ENCODE peak calls at places on chromosome 1, in five cellular contexts. One of them, this sample, is unnamed.

GRCh38 chr1:145959957-145960467 is 2.2 kb upstream of the LIX1L start:
- DNase-seq in esophagus squamous epithelium: no peak
- DNase-seq in tibial nerve: no peak
- DNase-seq in heart left ventricle: no peak
- DNase-seq in IMR-90: no peak
- DNase-seq in this sample: no peak

GRCh38 chr1:233138794-233139544 is 156.6 kb downstream of the PCNX2 start:
- DNase-seq in tibial nerve: no peak
- DNase-seq in heart left ventricle: no peak
- DNase-seq in IMR-90: no peak
- DNase-seq in esophagus squamous epithelium: no peak
- DNase-seq in this sample: no peak

GRCh38 chr1:200028586-200029034 is 1.1 kb downstream of the NR5A2 start:
- DNase-seq in IMR-90: no peak
- DNase-seq in heart left ventricle: no peak
- DNase-seq in tibial nerve: no peak
- DNase-seq in esophagus squamous epithelium: no peak
- DNase-seq in this sample: no peak

GRCh38 chr1:205003358-205004145 is 39.5 kb upstream of the CNTN2 start:
- DNase-seq in IMR-90: no peak
- DNase-seq in esophagus squamous epithelium: no peak
- DNase-seq in tibial nerve: no peak
- DNase-seq in heart left ventricle: no peak
- DNase-seq in this sample: no peak

GRCh38 chr1:90402893-90403849 is 313.9 kb downstream of the BARHL2 start:
- DNase-seq in IMR-90: peak; percentile 95
- DNase-seq in tibial nerve: no peak
- DNase-seq in esophagus squamous epithelium: no peak
- DNase-seq in heart left ventricle: no peak
- DNase-seq in this sample: no peak

GRCh38 chr1:153627797-153628626 is at the start of gene S100A1:
- DNase-seq in IMR-90: no peak
- DNase-seq in tibial nerve: no peak
- DNase-seq in esophagus squamous epithelium: no peak
- DNase-seq in heart left ventricle: peak; percentile 77
- DNase-seq in this sample: peak; percentile 48

GRCh38 chr1:197178998-197179397 is 32.5 kb upstream of the ASPM start:
- DNase-seq in heart left ventricle: no peak
- DNase-seq in esophagus squamous epithelium: no peak
- DNase-seq in tibial nerve: no peak
- DNase-seq in IMR-90: peak; percentile 74
- DNase-seq in this sample: no peak

GRCh38 chr1:221316491-221317056 is 425.3 kb downstream of the DUSP10 start:
- DNase-seq in esophagus squamous epithelium: no peak
- DNase-seq in IMR-90: peak; percentile 55
- DNase-seq in tibial nerve: no peak
- DNase-seq in heart left ventricle: no peak
- DNase-seq in this sample: no peak

GRCh38 chr1:218763538-218763937 is 410.1 kb upstream of the LYPLAL1 start:
- DNase-seq in esophagus squamous epithelium: no peak
- DNase-seq in IMR-90: no peak
- DNase-seq in heart left ventricle: no peak
- DNase-seq in tibial nerve: no peak
- DNase-seq in this sample: no peak

GRCh38 chr1:226520640-226521355 is 27.8 kb upstream of the STUM start:
- DNase-seq in heart left ventricle: no peak
- DNase-seq in tibial nerve: no peak
- DNase-seq in esophagus squamous epithelium: no peak
- DNase-seq in IMR-90: no peak
- DNase-seq in this sample: no peak

GRCh38 chr1:108845991-108846390 is 10.9 kb downstream of the AKNAD1 start:
- DNase-seq in heart left ventricle: no peak
- DNase-seq in tibial nerve: no peak
- DNase-seq in IMR-90: no peak
- DNase-seq in esophagus squamous epithelium: no peak
- DNase-seq in this sample: no peak

GRCh38 chr1:20255666-20256065 is 35.0 kb upstream of the VWA5B1 start:
- DNase-seq in IMR-90: peak; percentile 78
- DNase-seq in tibial nerve: no peak
- DNase-seq in heart left ventricle: no peak
- DNase-seq in esophagus squamous epithelium: no peak
- DNase-seq in this sample: peak; percentile 85

GRCh38 chr1:41495171-41495948 is 10.9 kb upstream of the EDN2 start:
- DNase-seq in IMR-90: peak; percentile 21
- DNase-seq in heart left ventricle: peak; percentile 60
- DNase-seq in esophagus squamous epithelium: no peak
- DNase-seq in tibial nerve: no peak
- DNase-seq in this sample: no peak

GRCh38 chr1:2230781-2231666 is 2.9 kb downstream of the SKI start:
- DNase-seq in heart left ventricle: no peak
- DNase-seq in esophagus squamous epithelium: no peak
- DNase-seq in tibial nerve: no peak
- DNase-seq in IMR-90: no peak
- DNase-seq in this sample: peak; percentile 71

GRCh38 chr1:212412374-212412773 is 2.3 kb downstream of the PACC1 start:
- DNase-seq in heart left ventricle: no peak
- DNase-seq in IMR-90: no peak
- DNase-seq in tibial nerve: no peak
- DNase-seq in esophagus squamous epithelium: no peak
- DNase-seq in this sample: no peak

GRCh38 chr1:220887868-220888664 is 8.8 kb downstream of the HLX start:
- DNase-seq in tibial nerve: no peak
- DNase-seq in heart left ventricle: no peak
- DNase-seq in IMR-90: no peak
- DNase-seq in esophagus squamous epithelium: no peak
- DNase-seq in this sample: no peak

GRCh38 chr1:234611153-234611798 is 1.3 kb upstream of the IRF2BP2 start:
- DNase-seq in IMR-90: peak; percentile 83
- DNase-seq in esophagus squamous epithelium: no peak
- DNase-seq in heart left ventricle: no peak
- DNase-seq in tibial nerve: no peak
- DNase-seq in this sample: no peak

GRCh38 chr1:186772228-186772627 is 56.5 kb upstream of the PLA2G4A start:
- DNase-seq in esophagus squamous epithelium: no peak
- DNase-seq in heart left ventricle: no peak
- DNase-seq in tibial nerve: no peak
- DNase-seq in IMR-90: no peak
- DNase-seq in this sample: no peak

GRCh38 chr1:175514309-175515001 is 228.9 kb downstream of the TNR start:
- DNase-seq in IMR-90: no peak
- DNase-seq in esophagus squamous epithelium: no peak
- DNase-seq in tibial nerve: no peak
- DNase-seq in heart left ventricle: no peak
- DNase-seq in this sample: peak; percentile 64

GRCh38 chr1:91057784-91058183 is 35.9 kb upstream of the ZNF644 start:
- DNase-seq in heart left ventricle: no peak
- DNase-seq in IMR-90: no peak
- DNase-seq in esophagus squamous epithelium: no peak
- DNase-seq in tibial nerve: no peak
- DNase-seq in this sample: no peak

GRCh38 chr1:160879056-160879455 is 5.9 kb downstream of the ITLN1 start:
- DNase-seq in tibial nerve: no peak
- DNase-seq in IMR-90: no peak
- DNase-seq in heart left ventricle: no peak
- DNase-seq in esophagus squamous epithelium: no peak
- DNase-seq in this sample: no peak

GRCh38 chr1:23743287-23744052 is at the start of gene ELOA:
- DNase-seq in tibial nerve: peak; percentile 31
- DNase-seq in IMR-90: peak; percentile 53
- DNase-seq in esophagus squamous epithelium: no peak
- DNase-seq in heart left ventricle: peak; percentile 90
- DNase-seq in this sample: peak; percentile 76

GRCh38 chr1:182330303-182330702 is 61.3 kb downstream of the GLUL start:
- DNase-seq in esophagus squamous epithelium: no peak
- DNase-seq in IMR-90: no peak
- DNase-seq in heart left ventricle: no peak
- DNase-seq in tibial nerve: peak; percentile 66
- DNase-seq in this sample: no peak

GRCh38 chr1:12180315-12180714 is 13.5 kb downstream of the TNFRSF1B start:
- DNase-seq in tibial nerve: no peak
- DNase-seq in esophagus squamous epithelium: no peak
- DNase-seq in IMR-90: no peak
- DNase-seq in heart left ventricle: no peak
- DNase-seq in this sample: peak; percentile 81

GRCh38 chr1:183234660-183235476 is 48.8 kb downstream of the LAMC2 start:
- DNase-seq in esophagus squamous epithelium: no peak
- DNase-seq in tibial nerve: peak; percentile 47
- DNase-seq in heart left ventricle: no peak
- DNase-seq in IMR-90: peak; percentile 98
- DNase-seq in this sample: no peak

GRCh38 chr1:27031235-27032118 is 18.8 kb upstream of the TENT5B start:
- DNase-seq in tibial nerve: no peak
- DNase-seq in IMR-90: peak; percentile 67
- DNase-seq in heart left ventricle: peak; percentile 91
- DNase-seq in esophagus squamous epithelium: no peak
- DNase-seq in this sample: peak; percentile 90

GRCh38 chr1:61083799-61084385 is 1.5 kb downstream of the NFIA start:
- DNase-seq in esophagus squamous epithelium: no peak
- DNase-seq in IMR-90: no peak
- DNase-seq in tibial nerve: no peak
- DNase-seq in heart left ventricle: no peak
- DNase-seq in this sample: no peak

GRCh38 chr1:24873148-24873547 is 56.9 kb downstream of the RUNX3 start:
- DNase-seq in heart left ventricle: no peak
- DNase-seq in esophagus squamous epithelium: no peak
- DNase-seq in tibial nerve: no peak
- DNase-seq in IMR-90: no peak
- DNase-seq in this sample: no peak

GRCh38 chr1:40058453-40059291 is 18.1 kb downstream of the CAP1 start:
- DNase-seq in IMR-90: no peak
- DNase-seq in esophagus squamous epithelium: no peak
- DNase-seq in heart left ventricle: no peak
- DNase-seq in tibial nerve: no peak
- DNase-seq in this sample: no peak
- TF ChIP-seq CTCF in IMR-90: no peak
- TF ChIP-seq CTCF in esophagus squamous epithelium: no peak
- TF ChIP-seq CTCF in heart left ventricle: no peak
- TF ChIP-seq CTCF in tibial nerve: no peak
- TF ChIP-seq CTCF in this sample: no peak

DNA sequence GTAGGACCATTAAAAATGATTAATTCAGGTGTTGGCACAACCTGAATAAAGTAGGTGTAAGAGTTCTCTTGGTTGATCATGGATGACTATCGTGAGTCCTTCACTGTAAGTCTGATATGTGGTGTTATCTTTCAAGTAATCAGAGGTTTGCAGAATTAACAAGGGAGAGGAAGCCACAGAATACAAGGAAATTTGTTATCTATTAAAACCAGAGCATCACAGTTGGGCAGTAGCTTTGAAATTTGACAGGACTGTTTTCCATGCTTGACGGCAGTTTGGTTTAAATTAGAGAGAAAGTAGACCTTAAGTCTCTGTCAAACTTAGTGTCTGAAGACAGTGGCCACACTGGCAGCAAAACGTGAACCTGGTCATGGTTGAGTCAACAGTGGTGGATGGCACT is 139.5 kb upstream of the KCNK2 start:
- DNase-seq in esophagus squamous epithelium: no peak
- DNase-seq in IMR-90: no peak
- DNase-seq in tibial nerve: no peak
- DNase-seq in heart left ventricle: no peak
- DNase-seq in this sample: no peak
- H3K27me3 ChIP-seq in esophagus squamous epithelium: no peaks in the 10 kb centered on the region
- H3K27me3 ChIP-seq in IMR-90: no peaks in the 10 kb centered on the region
- H3K27me3 ChIP-seq in tibial nerve: no peaks in the 10 kb centered on the region
- H3K27me3 ChIP-seq in heart left ventricle: no peaks in the 10 kb centered on the region
- H3K27me3 ChIP-seq in this sample: no peaks in the 10 kb centered on the region

DNA sequence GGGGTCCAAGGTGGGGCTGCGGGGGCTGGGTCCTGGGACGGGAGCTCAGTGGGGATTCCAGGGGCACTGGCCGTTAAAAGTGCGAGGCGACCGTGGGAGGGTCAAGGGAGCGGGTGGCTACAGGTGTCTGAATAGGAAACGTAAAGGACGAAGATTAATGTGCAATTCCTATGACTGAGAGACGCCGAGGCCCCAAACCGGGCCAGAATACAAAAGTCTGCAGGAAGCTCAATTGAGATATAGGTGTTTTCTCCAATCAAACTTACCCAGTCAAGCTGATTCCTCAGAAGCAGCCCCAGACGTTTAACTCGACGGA is at the start of gene PAFAH2:
- DNase-seq in heart left ventricle: no peak
- DNase-seq in IMR-90: no peak
- DNase-seq in tibial nerve: no peak
- DNase-seq in esophagus squamous epithelium: no peak
- DNase-seq in this sample: peak; percentile 20
- TF ChIP-seq POLR2A in heart left ventricle: peak; percentile 58
- TF ChIP-seq POLR2A in IMR-90: no peak
- TF ChIP-seq POLR2A in tibial nerve: no peak
- TF ChIP-seq POLR2A in esophagus squamous epithelium: peak; percentile 22
- TF ChIP-seq POLR2A in this sample: peak; percentile 48

GRCh38 chr1:36864182-36865079 is 169.9 kb downstream of the GRIK3 start:
- DNase-seq in heart left ventricle: no peak
- DNase-seq in IMR-90: no peak
- DNase-seq in tibial nerve: no peak
- DNase-seq in esophagus squamous epithelium: no peak
- DNase-seq in this sample: no peak
- TF ChIP-seq CTCF in heart left ventricle: no peak
- TF ChIP-seq CTCF in IMR-90: no peak
- TF ChIP-seq CTCF in tibial nerve: peak; percentile 25
- TF ChIP-seq CTCF in esophagus squamous epithelium: peak; percentile 6
- TF ChIP-seq CTCF in this sample: peak; percentile 12

DNA sequence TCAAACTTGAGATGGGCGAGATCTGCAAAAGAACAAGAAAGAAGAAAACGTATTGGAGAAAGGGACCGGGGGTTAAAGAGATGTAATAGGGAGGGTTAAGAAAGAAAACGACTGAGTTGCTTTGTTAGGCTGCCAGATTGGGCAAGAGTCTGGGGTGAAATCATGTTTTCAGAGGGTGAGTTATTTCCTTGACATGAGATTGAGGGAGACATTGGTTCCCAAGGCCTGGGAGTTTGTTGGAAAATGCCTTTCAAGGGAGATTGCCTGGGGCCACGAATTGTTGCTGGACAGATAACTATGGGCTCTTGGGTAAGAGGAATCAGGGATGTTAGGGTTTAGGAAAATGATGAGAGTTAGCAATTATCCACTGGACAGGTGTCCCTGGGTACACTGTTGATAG is 776 bp upstream of the CADM3 start:
- DNase-seq in tibial nerve: no peak
- DNase-seq in heart left ventricle: no peak
- DNase-seq in IMR-90: no peak
- DNase-seq in esophagus squamous epithelium: no peak
- DNase-seq in this sample: no peak
- H3K27me3 ChIP-seq in tibial nerve: no peaks in the 10 kb centered on the region
- H3K27me3 ChIP-seq in heart left ventricle: peaks cover 28% of the 10 kb centered on the region
- H3K27me3 ChIP-seq in IMR-90: peaks cover 23% of the 10 kb centered on the region
- H3K27me3 ChIP-seq in esophagus squamous epithelium: peaks cover 22% of the 10 kb centered on the region
- H3K27me3 ChIP-seq in this sample: no peaks in the 10 kb centered on the region

GRCh38 chr1:47313915-47314664 is at the start of gene STIL:
- DNase-seq in IMR-90: peak; percentile 100
- DNase-seq in heart left ventricle: peak; percentile 99
- DNase-seq in tibial nerve: peak; percentile 96
- DNase-seq in esophagus squamous epithelium: peak; percentile 88
- DNase-seq in this sample: peak; percentile 99
- TF ChIP-seq POLR2A in IMR-90: peak; percentile 92
- TF ChIP-seq POLR2A in heart left ventricle: peak; percentile 38
- TF ChIP-seq POLR2A in tibial nerve: no peak
- TF ChIP-seq POLR2A in esophagus squamous epithelium: peak; percentile 38
- TF ChIP-seq POLR2A in this sample: peak; percentile 77

This sample was measured in Peyer's patch.